ENCODE peak calls at places on chromosomes 3 and 15, in six cellular contexts. H is neural progenitor cell; T is NCI-H510A; U is activated CD4-positive, alpha-beta T cell treated with anti-CD3 and anti-CD28 coated beads, Interleukin-2, amount 50 U/mL, for 24 hours; F is Right ventricle myocardium inferior; L is KBM-7. E is an unnamed sample.

GRCh38 chr3:46609944-46610722 is 2.2 kb upstream of the FAM240A start:
- DNase-seq in H (no peak), T (no peak), U (no peak), F (no peak), L (no peak), E (peak)

GRCh38 chr3:76566211-76566534 is 473.7 kb upstream of the ROBO2 start:
- DNase-seq in H (no peak), T (no peak), U (no peak), F (no peak), L (no peak), E (no peak)

GRCh38 chr3:181383760-181384159 is 328.0 kb upstream of the SOX2 start:
- DNase-seq in H (peak), T (no peak), U (no peak), F (no peak), L (peak), E (no peak)

GRCh38 chr3:189635385-189635784 is 4.2 kb downstream of the TP63 start:
- DNase-seq in H (peak), T (no peak), U (no peak), F (no peak), L (no peak), E (no peak)

GRCh38 chr3:25532763-25533162 is 104.7 kb downstream of the RARB start:
- DNase-seq in H (no peak), T (no peak), U (no peak), F (no peak), L (peak), E (no peak)

GRCh38 chr3:169913270-169913780 is 2.0 kb downstream of the SAMD7 start:
- DNase-seq in H (no peak), T (no peak), U (no peak), F (no peak), L (no peak), E (no peak)

GRCh38 chr15:57565326-57565725 is 26.4 kb upstream of the MYZAP start:
- DNase-seq in H (no peak), T (peak), U (no peak), F (no peak), L (peak), E (no peak)

GRCh38 chr15:81388431-81388760 is 14.4 kb upstream of the TMC3 start:
- DNase-seq in H (no peak), T (no peak), U (no peak), F (no peak), L (no peak), E (peak)

GRCh38 chr3:10232138-10232537 is 16.1 kb upstream of the TATDN2 start:
- DNase-seq in H (no peak), T (no peak), U (no peak), F (no peak), L (no peak), E (no peak)